ENCODE peak calls at places on chromosome 13, in five cellular contexts. One of them, this sample, is unnamed.
A peak's percentile ranks its signal among the peaks of the same experiment; 100 is the strongest.

GRCh38 chr13:70310720-70311119 is 202.5 kb upstream of the KLHL1 start:
- DNase-seq in H1: no peak
- DNase-seq in H9: no peak
- DNase-seq in IMR-90: no peak
- DNase-seq in mesenchymal stem cell: peak; percentile 76
- DNase-seq in this sample: peak; percentile 18

GRCh38 chr13:60012503-60012902 is 151.2 kb downstream of the DIAPH3 start:
- DNase-seq in H1: no peak
- DNase-seq in IMR-90: no peak
- DNase-seq in mesenchymal stem cell: no peak
- DNase-seq in H9: no peak
- DNase-seq in this sample: no peak

GRCh38 chr13:107322228-107322627 is 754.3 kb upstream of the ARGLU1 start:
- DNase-seq in IMR-90: no peak
- DNase-seq in H1: no peak
- DNase-seq in mesenchymal stem cell: no peak
- DNase-seq in H9: no peak
- DNase-seq in this sample: no peak

GRCh38 chr13:31629085-31629785 is 110.1 kb upstream of the RXFP2 start:
- DNase-seq in mesenchymal stem cell: no peak
- DNase-seq in H9: no peak
- DNase-seq in H1: no peak
- DNase-seq in IMR-90: peak; percentile 40
- DNase-seq in this sample: no peak

GRCh38 chr13:80259159-80259558 is 81.8 kb downstream of the SPRY2 start:
- DNase-seq in H1: no peak
- DNase-seq in H9: no peak
- DNase-seq in mesenchymal stem cell: no peak
- DNase-seq in IMR-90: no peak
- DNase-seq in this sample: no peak

GRCh38 chr13:42807866-42808265 is 26.5 kb downstream of the FAM216B start:
- DNase-seq in IMR-90: peak; percentile 76
- DNase-seq in H9: no peak
- DNase-seq in H1: no peak
- DNase-seq in mesenchymal stem cell: peak; percentile 75
- DNase-seq in this sample: no peak

GRCh38 chr13:23736541-23736940 is 152.7 kb downstream of the MIPEP start:
- DNase-seq in IMR-90: no peak
- DNase-seq in mesenchymal stem cell: no peak
- DNase-seq in H1: no peak
- DNase-seq in H9: no peak
- DNase-seq in this sample: no peak

GRCh38 chr13:39159971-39160370 is 121.7 kb downstream of the NHLRC3 start:
- DNase-seq in mesenchymal stem cell: no peak
- DNase-seq in H1: no peak
- DNase-seq in IMR-90: no peak
- DNase-seq in H9: no peak
- DNase-seq in this sample: no peak

GRCh38 chr13:29049524-29049923 is 229.4 kb downstream of the MTUS2 start:
- DNase-seq in IMR-90: no peak
- DNase-seq in H1: no peak
- DNase-seq in H9: no peak
- DNase-seq in mesenchymal stem cell: no peak
- DNase-seq in this sample: no peak

GRCh38 chr13:103431880-103432279 is 365.7 kb upstream of the SLC10A2 start:
- DNase-seq in H9: no peak
- DNase-seq in H1: no peak
- DNase-seq in mesenchymal stem cell: no peak
- DNase-seq in IMR-90: no peak
- DNase-seq in this sample: no peak

GRCh38 chr13:45207319-45207718 is 6.5 kb upstream of the KCTD4 start:
- DNase-seq in mesenchymal stem cell: no peak
- DNase-seq in H1: no peak
- DNase-seq in H9: no peak
- DNase-seq in IMR-90: no peak
- DNase-seq in this sample: no peak

GRCh38 chr13:108597943-108598342 is 31.5 kb upstream of the MYO16 start:
- DNase-seq in H1: no peak
- DNase-seq in mesenchymal stem cell: peak; percentile 24
- DNase-seq in H9: no peak
- DNase-seq in IMR-90: no peak
- DNase-seq in this sample: no peak

GRCh38 chr13:44064376-44064775 is 184.7 kb downstream of the LACC1 start:
- DNase-seq in H9: no peak
- DNase-seq in mesenchymal stem cell: no peak
- DNase-seq in H1: no peak
- DNase-seq in IMR-90: no peak
- DNase-seq in this sample: no peak

GRCh38 chr13:84431646-84432045 is 549.4 kb upstream of the SLITRK1 start:
- DNase-seq in H1: no peak
- DNase-seq in mesenchymal stem cell: no peak
- DNase-seq in IMR-90: peak; percentile 66
- DNase-seq in H9: no peak
- DNase-seq in this sample: no peak

GRCh38 chr13:40194204-40194806 is 472.1 kb downstream of the FOXO1 start:
- DNase-seq in H1: no peak
- DNase-seq in mesenchymal stem cell: no peak
- DNase-seq in H9: no peak
- DNase-seq in IMR-90: no peak
- DNase-seq in this sample: no peak

GRCh38 chr13:109724603-109725002 is 61.8 kb downstream of the IRS2 start:
- DNase-seq in mesenchymal stem cell: no peak
- DNase-seq in IMR-90: no peak
- DNase-seq in H9: no peak
- DNase-seq in H1: no peak
- DNase-seq in this sample: no peak

GRCh38 chr13:91355826-91356710 is 8.6 kb downstream of the MIR17HG start:
- DNase-seq in H1: no peak
- DNase-seq in IMR-90: no peak
- DNase-seq in H9: no peak
- DNase-seq in mesenchymal stem cell: no peak
- DNase-seq in this sample: no peak

GRCh38 chr13:111962431-111962891 is 104.5 kb upstream of the SOX1 start:
- DNase-seq in H1: no peak
- DNase-seq in H9: peak; percentile 11
- DNase-seq in IMR-90: no peak
- DNase-seq in mesenchymal stem cell: peak; percentile 33
- DNase-seq in this sample: no peak

GRCh38 chr13:67228031-67228430 is 2.1 kb downstream of the PCDH9 start:
- DNase-seq in IMR-90: no peak
- DNase-seq in H1: no peak
- DNase-seq in H9: no peak
- DNase-seq in mesenchymal stem cell: no peak
- DNase-seq in this sample: no peak

GRCh38 chr13:53920916-53921315 is 892.3 kb downstream of the OLFM4 start:
- DNase-seq in IMR-90: no peak
- DNase-seq in H1: no peak
- DNase-seq in H9: peak; percentile 26
- DNase-seq in mesenchymal stem cell: no peak
- DNase-seq in this sample: no peak
- H4K91ac ChIP-seq in IMR-90: no peak overlapping the region
- H4K91ac ChIP-seq in H1: no peak overlapping the region
- H4K91ac ChIP-seq in H9: no peak overlapping the region
- H4K91ac ChIP-seq in mesenchymal stem cell: no peak overlapping the region
- H4K91ac ChIP-seq in this sample: no peak overlapping the region

DNA sequence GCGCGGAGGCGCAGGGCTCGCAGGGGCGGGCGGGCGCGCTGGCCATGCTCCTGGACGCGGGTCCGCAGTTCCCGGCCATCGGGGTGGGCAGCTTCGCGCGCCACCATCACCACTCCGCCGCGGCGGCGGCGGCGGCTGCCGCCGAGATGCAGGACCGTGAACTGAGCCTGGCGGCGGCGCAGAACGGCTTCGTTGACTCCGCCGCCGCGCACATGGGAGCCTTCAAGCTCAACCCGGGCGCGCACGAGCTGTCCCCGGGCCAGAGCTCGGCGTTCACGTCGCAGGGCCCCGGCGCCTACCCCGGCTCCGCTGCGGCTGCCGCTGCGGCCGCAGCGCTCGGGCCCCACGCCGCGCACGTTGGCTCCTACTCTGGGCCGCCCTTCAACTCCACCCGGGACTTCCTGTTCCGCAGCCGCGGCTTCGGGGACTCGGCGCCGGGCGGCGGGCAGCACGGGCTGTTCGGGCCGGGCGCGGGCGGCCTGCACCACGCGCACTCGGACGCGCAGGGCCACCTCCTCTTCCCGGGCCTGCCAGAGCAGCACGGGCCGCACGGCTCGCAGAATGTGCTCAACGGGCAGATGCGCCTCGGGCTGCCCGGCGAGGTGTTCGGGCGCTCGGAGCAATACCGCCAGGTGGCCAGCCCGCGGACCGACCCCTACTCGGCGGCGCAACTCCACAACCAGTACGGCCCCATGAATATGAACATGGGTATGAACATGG is 597 bp downstream of the ZIC2 start:
- DNase-seq in H1: no peak
- DNase-seq in IMR-90: no peak
- DNase-seq in H9: no peak
- DNase-seq in mesenchymal stem cell: no peak
- DNase-seq in this sample: no peak
- H3K27ac ChIP-seq in H1: peak overlapping the region; percentile 57
- H3K27ac ChIP-seq in IMR-90: no peak overlapping the region
- H3K27ac ChIP-seq in H9: no peak overlapping the region
- H3K27ac ChIP-seq in mesenchymal stem cell: peak overlapping the region; percentile 95
- H3K27ac ChIP-seq in this sample: peak overlapping the region; percentile 99

GRCh38 chr13:20719783-20720182 is 16.3 kb downstream of the IL17D start:
- DNase-seq in H9: no peak
- DNase-seq in mesenchymal stem cell: no peak
- DNase-seq in H1: no peak
- DNase-seq in IMR-90: no peak
- DNase-seq in this sample: no peak
- H4K91ac ChIP-seq in H9: no peak overlapping the region
- H4K91ac ChIP-seq in mesenchymal stem cell: no peak overlapping the region
- H4K91ac ChIP-seq in H1: no peak overlapping the region
- H4K91ac ChIP-seq in IMR-90: no peak overlapping the region
- H4K91ac ChIP-seq in this sample: no peak overlapping the region

GRCh38 chr13:21015284-21015683 is 46.1 kb downstream of the LATS2 start:
- DNase-seq in H9: no peak
- DNase-seq in H1: no peak
- DNase-seq in mesenchymal stem cell: no peak
- DNase-seq in IMR-90: peak; percentile 66
- DNase-seq in this sample: no peak
- H3K27ac ChIP-seq in H9: no peak overlapping the region
- H3K27ac ChIP-seq in H1: no peak overlapping the region
- H3K27ac ChIP-seq in mesenchymal stem cell: peak overlapping the region; percentile 78
- H3K27ac ChIP-seq in IMR-90: peak overlapping the region; percentile 94
- H3K27ac ChIP-seq in this sample: no peak overlapping the region

GRCh38 chr13:110914293-110915056 is 394 bp downstream of the ANKRD10 start:
- DNase-seq in H9: peak; percentile 56
- DNase-seq in IMR-90: peak; percentile 74
- DNase-seq in mesenchymal stem cell: peak; percentile 74
- DNase-seq in H1: peak; percentile 76
- DNase-seq in this sample: peak; percentile 74
- H4K91ac ChIP-seq in H9: peak overlapping the region; percentile 97
- H4K91ac ChIP-seq in IMR-90: peak overlapping the region; percentile 92
- H4K91ac ChIP-seq in mesenchymal stem cell: peak overlapping the region; percentile 97
- H4K91ac ChIP-seq in H1: peak overlapping the region; percentile 98
- H4K91ac ChIP-seq in this sample: peak overlapping the region; percentile 100